ENCODE peak calls at places on chromosomes 13 and 19, in ten cellular contexts. K is NCI-H1048; O is Calu3; Y is fibroblast of mammary gland; C is HS-27A; T is activated CD8-positive, alpha-beta memory T cell treated with anti-CD3 and anti-CD28 coated beads, Interleukin-2, amount 50 U/mL, for 48 hours; M is adrenal gland; S is OCI-LY7; H is NCI-H69; I is NCI-H446. A is an unnamed sample.

GRCh38 chr19:55383279-55383788 is 758 bp downstream of the TMEM238 start:
- DNase-seq in H (no peak), C (no peak), Y (no peak), K (no peak), I (no peak), S (no peak), M (no peak), T (no peak), O (no peak), A (no peak)

GRCh38 chr13:110923777-110924638 is 9.1 kb upstream of the ANKRD10 start:
- DNase-seq in T (no peak), Y (no peak), I (no peak), O (no peak), M (no peak), C (no peak), H (no peak), S (no peak), K (no peak), A (no peak)

GRCh38 chr13:71577127-71577526 is 289.9 kb downstream of the DACH1 start:
- DNase-seq in T (no peak), Y (no peak), I (no peak), S (no peak), K (no peak), M (no peak), C (no peak), O (no peak), H (no peak), A (no peak)

GRCh38 chr19:1066251-1066747 is 668 bp upstream of the ARHGAP45 start:
- DNase-seq in K (no peak), O (peak), I (no peak), T (no peak), Y (no peak), H (no peak), C (no peak), S (no peak), M (no peak), A (no peak)

GRCh38 chr19:9586764-9587163 is 2.5 kb upstream of the ZNF121 start:
- DNase-seq in I (peak), H (peak), O (peak), M (peak), T (peak), Y (peak), K (no peak), C (no peak), S (peak), A (peak)

GRCh38 chr19:3187662-3188511 is 2.2 kb downstream of the NCLN start:
- DNase-seq in K (no peak), I (no peak), T (no peak), S (no peak), C (no peak), Y (no peak), O (no peak), M (no peak), H (no peak), A (no peak)

GRCh38 chr19:48230555-48231129 is 25.1 kb downstream of the CARD8 start:
- DNase-seq in Y (no peak), M (no peak), C (no peak), I (no peak), H (no peak), O (no peak), K (no peak), S (no peak), T (peak), A (no peak)

GRCh38 chr13:46008631-46009030 is 43.9 kb downstream of the ZC3H13 start:
- DNase-seq in H (no peak), S (no peak), Y (no peak), K (no peak), I (no peak), C (no peak), O (no peak), T (no peak), M (no peak), A (no peak)

GRCh38 chr13:100497394-100497793 is 91.2 kb downstream of the GGACT start:
- DNase-seq in I (no peak), O (no peak), K (no peak), H (no peak), S (no peak), Y (peak), T (no peak), M (no peak), C (no peak), A (no peak)

GRCh38 chr13:106535552-106536243 is at the start of gene EFNB2:
- DNase-seq in K (peak), C (no peak), O (peak), Y (peak), H (peak), M (peak), T (peak), I (peak), S (peak), A (no peak)

GRCh38 chr19:13117176-13117771 is 734 bp upstream of the TRMT1 start:
- DNase-seq in H (no peak), Y (no peak), S (no peak), O (no peak), K (no peak), T (no peak), M (no peak), I (no peak), C (no peak), A (no peak)

GRCh38 chr13:97367427-97367826 is 66.5 kb upstream of the RAP2A start:
- DNase-seq in K (no peak), M (peak), H (no peak), S (no peak), Y (peak), I (no peak), T (no peak), O (no peak), C (no peak), A (no peak)

GRCh38 chr19:1116726-1117581 is 13.2 kb downstream of the GPX4 start:
- DNase-seq in Y (no peak), S (no peak), M (no peak), C (no peak), K (no peak), H (no peak), I (no peak), T (no peak), O (no peak), A (no peak)

GRCh38 chr13:52615817-52616216 is 26.4 kb upstream of the HNRNPA1L2 start:
- DNase-seq in M (no peak), T (no peak), K (no peak), O (no peak), C (no peak), Y (peak), H (no peak), I (no peak), S (peak), A (no peak)

GRCh38 chr19:2460245-2460644 is 3.5 kb upstream of the LMNB2 start:
- DNase-seq in K (no peak), I (no peak), M (no peak), S (no peak), H (no peak), C (no peak), Y (no peak), O (no peak), T (no peak), A (no peak)

GRCh38 chr13:55001881-55002280 is 1973.3 kb downstream of the OLFM4 start:
- DNase-seq in H (no peak), Y (no peak), S (no peak), I (no peak), T (no peak), M (no peak), K (no peak), C (no peak), O (no peak), A (no peak)

GRCh38 chr13:97113231-97114001 is 108.7 kb upstream of the MBNL2 start:
- DNase-seq in I (no peak), S (no peak), K (no peak), H (peak), C (no peak), O (no peak), Y (no peak), M (peak), T (no peak), A (no peak)

GRCh38 chr19:35601971-35602370 is 10.6 kb upstream of the HAUS5 start:
- DNase-seq in M (no peak), T (no peak), H (peak), Y (no peak), O (no peak), C (no peak), K (no peak), I (no peak), S (no peak), A (no peak)

GRCh38 chr13:43205421-43205820 is 182.0 kb downstream of the DNAJC15 start:
- DNase-seq in M (no peak), T (no peak), K (no peak), I (no peak), O (no peak), S (no peak), C (no peak), H (no peak), Y (no peak), A (no peak)

GRCh38 chr19:54299515-54299914 is 13.5 kb downstream of the LILRA5 start:
- DNase-seq in S (no peak), H (no peak), T (no peak), K (no peak), Y (no peak), M (no peak), I (no peak), O (no peak), C (no peak), A (no peak)

GRCh38 chr13:76725211-76725610 is 161.0 kb downstream of the KCTD12 start:
- DNase-seq in O (no peak), S (no peak), M (no peak), T (no peak), Y (peak), K (no peak), H (no peak), I (no peak), C (no peak), A (no peak)

GRCh38 chr13:93511011-93511410 is 284.4 kb downstream of the GPC6 start:
- DNase-seq in M (no peak), O (no peak), Y (no peak), C (no peak), K (no peak), H (no peak), I (no peak), S (no peak), T (no peak), A (no peak)

GRCh38 chr19:6519289-6519688 is 11.5 kb upstream of the TNFSF9 start:
- DNase-seq in C (no peak), K (no peak), S (no peak), M (no peak), T (no peak), H (no peak), I (no peak), O (no peak), Y (peak), A (no peak)

GRCh38 chr19:35801828-35802227 is 10.8 kb downstream of the PRODH2 start:
- DNase-seq in K (no peak), C (no peak), I (no peak), M (no peak), O (no peak), Y (no peak), H (no peak), T (no peak), S (no peak), A (no peak)

GRCh38 chr19:48967346-48968178 is 2.5 kb downstream of the FTL start:
- DNase-seq in K (no peak), M (peak), T (peak), Y (peak), O (no peak), H (no peak), C (no peak), I (no peak), S (no peak), A (no peak)

GRCh38 chr19:17243854-17244617 is 1.7 kb downstream of the NR2F6 start:
- DNase-seq in Y (peak), M (peak), I (no peak), K (no peak), H (no peak), C (no peak), T (no peak), S (peak), O (peak), A (no peak)

GRCh38 chr13:77026255-77026782 is 640 bp downstream of the FBXL3 start:
- DNase-seq in O (peak), S (peak), C (no peak), Y (peak), M (peak), H (peak), K (peak), T (peak), I (no peak), A (no peak)

GRCh38 chr19:49896863-49897621 is at the start of gene IL4I1:
- DNase-seq in H (no peak), C (no peak), S (peak), O (peak), I (no peak), Y (no peak), M (peak), K (no peak), T (peak), A (peak)

GRCh38 chr13:80945328-80945727 is 604.4 kb upstream of the SPRY2 start:
- DNase-seq in O (peak), M (no peak), T (no peak), K (no peak), C (no peak), S (no peak), H (peak), Y (no peak), I (no peak), A (no peak)

GRCh38 chr19:959935-960502 is 24.1 kb upstream of the WDR18 start:
- DNase-seq in I (no peak), H (no peak), C (no peak), S (no peak), Y (no peak), M (no peak), T (no peak), O (no peak), K (no peak), A (no peak)

GRCh38 chr19:19782783-19783182 is 38.8 kb downstream of the ZNF506 start:
- DNase-seq in T (no peak), C (no peak), K (no peak), H (no peak), I (no peak), O (no peak), M (no peak), Y (no peak), S (no peak), A (no peak)

GRCh38 chr19:47729799-47730520 is 15.4 kb upstream of the NOP53 start:
- DNase-seq in I (no peak), T (peak), O (peak), Y (peak), K (peak), C (no peak), H (peak), S (no peak), M (peak), A (no peak)

GRCh38 chr19:14479985-14480694 is 5.0 kb upstream of the PTGER1 start:
- DNase-seq in H (peak), Y (no peak), O (peak), S (peak), I (no peak), C (no peak), K (peak), M (peak), T (peak), A (no peak)

GRCh38 chr19:45152504-45153338 is 8.1 kb downstream of the NKPD1 start:
- DNase-seq in S (no peak), T (peak), I (no peak), H (no peak), O (no peak), Y (peak), K (no peak), M (peak), C (no peak), A (no peak)

GRCh38 chr13:29484236-29484635 is 111.3 kb downstream of the SLC7A1 start:
- DNase-seq in T (no peak), M (no peak), H (peak), K (no peak), O (no peak), C (no peak), Y (no peak), I (no peak), S (peak), A (no peak)

GRCh38 chr13:105346141-105346766 is 1189.2 kb downstream of the EFNB2 start:
- DNase-seq in T (no peak), M (no peak), C (no peak), K (no peak), S (no peak), H (no peak), Y (peak), I (no peak), O (no peak), A (peak)

GRCh38 chr19:38265213-38265861 is 964 bp downstream of the SPINT2 start:
- DNase-seq in I (no peak), K (no peak), C (no peak), M (no peak), O (peak), H (peak), T (no peak), S (peak), Y (no peak), A (no peak)

GRCh38 chr19:5261151-5261890 is 79.3 kb downstream of the PTPRS start:
- DNase-seq in M (no peak), S (no peak), C (no peak), I (no peak), H (no peak), O (peak), K (no peak), T (no peak), Y (no peak), A (no peak)

GRCh38 chr13:49374585-49375290 is 69.1 kb downstream of the CAB39L start:
- DNase-seq in I (no peak), C (peak), H (no peak), S (peak), Y (peak), O (no peak), K (no peak), M (no peak), T (no peak), A (no peak)

A was measured in glomerular endothelial cell.